ENCODE peak calls at places on chromosomes 7 and 10, in ten cellular contexts. E is stimulated activated CD4-positive, alpha-beta T cell treated with anti-CD3 and anti-CD28 coated beads, Interleukin-2, amount 100 ng/mL, for 48 hours; A is astrocyte of the spinal cord; T is NB4; W is esophagus squamous epithelium; H is Panc1; L is GM12878; U is spleen; V is Caki2; M is activated CD4-positive, alpha-beta T cell treated with anti-CD3 and anti-CD28 coated beads, Interleukin-2, amount 10 ng/mL, durations not matched to agents 7 days and 5 days. P is an unnamed sample.

GRCh38 chr7:140214075-140214684 is 37.4 kb upstream of the KDM7A start:
- DNase-seq in A (peak), U (no peak), V (no peak), M (no peak), T (no peak), L (peak), E (no peak), H (no peak), W (no peak), P (no peak)

GRCh38 chr7:43294080-43294630 is 181.7 kb downstream of the HECW1 start:
- DNase-seq in U (no peak), L (no peak), V (peak), M (no peak), T (no peak), E (no peak), A (peak), W (no peak), H (no peak), P (peak)

GRCh38 chr7:127239814-127240213 is 12.9 kb downstream of the GRM8 start:
- DNase-seq in U (no peak), L (no peak), A (no peak), V (no peak), H (no peak), E (no peak), T (peak), M (no peak), W (no peak), P (no peak)

GRCh38 chr7:153422291-153423189 is 629.7 kb upstream of the DPP6 start:
- DNase-seq in U (no peak), V (no peak), A (no peak), L (no peak), M (no peak), H (no peak), E (no peak), T (peak), W (no peak), P (no peak)

GRCh38 chr7:37327288-37327687 is 121.4 kb downstream of the ELMO1 start:
- DNase-seq in L (no peak), V (no peak), H (no peak), A (no peak), E (no peak), M (no peak), W (no peak), T (no peak), U (no peak), P (no peak)

GRCh38 chr7:7681191-7681935 is 37.0 kb downstream of the RPA3 start:
- DNase-seq in V (peak), M (peak), U (no peak), L (peak), W (no peak), E (peak), A (peak), H (peak), T (peak), P (peak)

GRCh38 chr10:50604049-50604640 is 19.6 kb downstream of the SGMS1 start:
- DNase-seq in T (peak), W (no peak), M (no peak), A (no peak), H (no peak), V (no peak), L (no peak), U (no peak), E (no peak), P (no peak)

GRCh38 chr10:13526952-13527863 is 1.6 kb downstream of the BEND7 start:
- DNase-seq in V (peak), A (peak), M (no peak), T (no peak), H (no peak), E (no peak), W (no peak), U (no peak), L (no peak), P (no peak)

GRCh38 chr7:158093156-158093796 is 494.3 kb downstream of the PTPRN2 start:
- DNase-seq in H (no peak), V (no peak), M (no peak), T (no peak), E (no peak), L (no peak), W (no peak), A (no peak), U (peak), P (no peak)

GRCh38 chr10:75247797-75248196 is 12.0 kb upstream of the COMTD1 start:
- DNase-seq in V (no peak), L (no peak), E (no peak), H (no peak), U (no peak), W (no peak), M (no peak), A (no peak), T (no peak), P (no peak)